ENCODE peak calls at places on chromosome 13, in seven cellular contexts. One of them, this sample, is unnamed. For H3K4me1, the result is how much of the 10 kb centered on the place peaks cover.

GRCh38 chr13:99800951-99801350 is 170.6 kb downstream of the ZIC5 start:
- DNase-seq in H9: peak
- DNase-seq in neural progenitor cell: peak
- DNase-seq in astrocyte: no peak
- DNase-seq in CD8-positive, alpha-beta T cell: no peak
- DNase-seq in pancreas: no peak
- DNase-seq in adrenal gland: no peak
- DNase-seq in this sample: no peak

GRCh38 chr13:92315265-92315664 is 911.3 kb upstream of the GPC6 start:
- DNase-seq in H9: no peak
- DNase-seq in neural progenitor cell: no peak
- DNase-seq in astrocyte: peak
- DNase-seq in CD8-positive, alpha-beta T cell: no peak
- DNase-seq in pancreas: no peak
- DNase-seq in adrenal gland: no peak
- DNase-seq in this sample: no peak

GRCh38 chr13:73089216-73089615 is 30.4 kb downstream of the KLF5 start:
- DNase-seq in H9: no peak
- DNase-seq in neural progenitor cell: no peak
- DNase-seq in astrocyte: no peak
- DNase-seq in CD8-positive, alpha-beta T cell: no peak
- DNase-seq in pancreas: no peak
- DNase-seq in adrenal gland: no peak
- DNase-seq in this sample: no peak

GRCh38 chr13:19618925-19619324 is 14.5 kb upstream of the MPHOSPH8 start:
- DNase-seq in H9: peak
- DNase-seq in neural progenitor cell: peak
- DNase-seq in astrocyte: no peak
- DNase-seq in CD8-positive, alpha-beta T cell: no peak
- DNase-seq in pancreas: no peak
- DNase-seq in adrenal gland: no peak
- DNase-seq in this sample: peak

GRCh38 chr13:113410472-113411201 is 42.7 kb downstream of the ADPRHL1 start:
- DNase-seq in H9: no peak
- DNase-seq in neural progenitor cell: no peak
- DNase-seq in astrocyte: peak
- DNase-seq in CD8-positive, alpha-beta T cell: no peak
- DNase-seq in pancreas: no peak
- DNase-seq in adrenal gland: no peak
- DNase-seq in this sample: no peak

GRCh38 chr13:91576590-91576989 is 178.2 kb downstream of the GPC5 start:
- DNase-seq in H9: peak
- DNase-seq in neural progenitor cell: peak
- DNase-seq in astrocyte: no peak
- DNase-seq in CD8-positive, alpha-beta T cell: no peak
- DNase-seq in pancreas: no peak
- DNase-seq in adrenal gland: no peak
- DNase-seq in this sample: peak

GRCh38 chr13:101530293-101530692 is 77.8 kb downstream of the ITGBL1 start:
- DNase-seq in H9: no peak
- DNase-seq in neural progenitor cell: no peak
- DNase-seq in astrocyte: no peak
- DNase-seq in CD8-positive, alpha-beta T cell: no peak
- DNase-seq in pancreas: no peak
- DNase-seq in adrenal gland: no peak
- DNase-seq in this sample: no peak

GRCh38 chr13:101140087-101140770 is 276.1 kb downstream of the NALCN start:
- DNase-seq in H9: no peak
- DNase-seq in neural progenitor cell: no peak
- DNase-seq in astrocyte: no peak
- DNase-seq in CD8-positive, alpha-beta T cell: no peak
- DNase-seq in pancreas: no peak
- DNase-seq in adrenal gland: no peak
- DNase-seq in this sample: no peak

GRCh38 chr13:66914155-66914554 is 316.0 kb downstream of the PCDH9 start:
- DNase-seq in H9: no peak
- DNase-seq in neural progenitor cell: no peak
- DNase-seq in astrocyte: no peak
- DNase-seq in CD8-positive, alpha-beta T cell: no peak
- DNase-seq in pancreas: no peak
- DNase-seq in adrenal gland: no peak
- DNase-seq in this sample: no peak

GRCh38 chr13:49063526-49063925 is 87.8 kb downstream of the FNDC3A start:
- DNase-seq in H9: no peak
- DNase-seq in neural progenitor cell: no peak
- DNase-seq in astrocyte: no peak
- DNase-seq in CD8-positive, alpha-beta T cell: no peak
- DNase-seq in pancreas: no peak
- DNase-seq in adrenal gland: no peak
- DNase-seq in this sample: no peak

GRCh38 chr13:49064459-49064858 is 88.7 kb downstream of the FNDC3A start:
- DNase-seq in H9: no peak
- DNase-seq in neural progenitor cell: no peak
- DNase-seq in astrocyte: no peak
- DNase-seq in CD8-positive, alpha-beta T cell: no peak
- DNase-seq in pancreas: no peak
- DNase-seq in adrenal gland: no peak
- DNase-seq in this sample: no peak

GRCh38 chr13:49062297-49062896 is 86.7 kb downstream of the FNDC3A start:
- DNase-seq in H9: no peak
- DNase-seq in neural progenitor cell: no peak
- DNase-seq in astrocyte: no peak
- DNase-seq in CD8-positive, alpha-beta T cell: no peak
- DNase-seq in pancreas: no peak
- DNase-seq in adrenal gland: no peak
- DNase-seq in this sample: no peak

GRCh38 chr13:49071341-49071937 is 95.7 kb downstream of the FNDC3A start:
- DNase-seq in H9: no peak
- DNase-seq in neural progenitor cell: no peak
- DNase-seq in astrocyte: peak
- DNase-seq in CD8-positive, alpha-beta T cell: no peak
- DNase-seq in pancreas: no peak
- DNase-seq in adrenal gland: no peak
- DNase-seq in this sample: no peak

GRCh38 chr13:49066856-49067255 is 91.1 kb downstream of the FNDC3A start:
- DNase-seq in H9: no peak
- DNase-seq in neural progenitor cell: no peak
- DNase-seq in astrocyte: no peak
- DNase-seq in CD8-positive, alpha-beta T cell: no peak
- DNase-seq in pancreas: no peak
- DNase-seq in adrenal gland: no peak
- DNase-seq in this sample: no peak
- H3K27ac ChIP-seq in H9: no peak
- H3K27ac ChIP-seq in neural progenitor cell: no peak
- H3K27ac ChIP-seq in astrocyte: no peak
- H3K27ac ChIP-seq in CD8-positive, alpha-beta T cell: no peak
- H3K27ac ChIP-seq in pancreas: no peak
- H3K27ac ChIP-seq in adrenal gland: no peak
- H3K27ac ChIP-seq in this sample: no peak

GRCh38 chr13:33172400-33172799 is 113.2 kb downstream of the STARD13 start:
- DNase-seq in H9: no peak
- DNase-seq in neural progenitor cell: no peak
- DNase-seq in astrocyte: no peak
- DNase-seq in CD8-positive, alpha-beta T cell: no peak
- DNase-seq in pancreas: no peak
- DNase-seq in adrenal gland: no peak
- DNase-seq in this sample: no peak
- H3K4me1 ChIP-seq in H9: under half
- H3K4me1 ChIP-seq in neural progenitor cell: under half
- H3K4me1 ChIP-seq in astrocyte: under half
- H3K4me1 ChIP-seq in CD8-positive, alpha-beta T cell: under half
- H3K4me1 ChIP-seq in pancreas: under half
- H3K4me1 ChIP-seq in adrenal gland: under half
- H3K4me1 ChIP-seq in this sample: under half

GRCh38 chr13:52406629-52407028 is 657 bp upstream of the THSD1 start:
- DNase-seq in H9: no peak
- DNase-seq in neural progenitor cell: no peak
- DNase-seq in astrocyte: no peak
- DNase-seq in CD8-positive, alpha-beta T cell: no peak
- DNase-seq in pancreas: no peak
- DNase-seq in adrenal gland: no peak
- DNase-seq in this sample: no peak

GRCh38 chr13:52414963-52415362 is 9.0 kb upstream of the THSD1 start:
- DNase-seq in H9: no peak
- DNase-seq in neural progenitor cell: no peak
- DNase-seq in astrocyte: peak
- DNase-seq in CD8-positive, alpha-beta T cell: no peak
- DNase-seq in pancreas: no peak
- DNase-seq in adrenal gland: no peak
- DNase-seq in this sample: no peak

GRCh38 chr13:52414051-52414450 is 8.1 kb upstream of the THSD1 start:
- DNase-seq in H9: no peak
- DNase-seq in neural progenitor cell: no peak
- DNase-seq in astrocyte: no peak
- DNase-seq in CD8-positive, alpha-beta T cell: no peak
- DNase-seq in pancreas: no peak
- DNase-seq in adrenal gland: no peak
- DNase-seq in this sample: no peak

GRCh38 chr13:52412128-52412527 is 6.2 kb upstream of the THSD1 start:
- DNase-seq in H9: no peak
- DNase-seq in neural progenitor cell: no peak
- DNase-seq in astrocyte: no peak
- DNase-seq in CD8-positive, alpha-beta T cell: no peak
- DNase-seq in pancreas: no peak
- DNase-seq in adrenal gland: no peak
- DNase-seq in this sample: no peak

DNA sequence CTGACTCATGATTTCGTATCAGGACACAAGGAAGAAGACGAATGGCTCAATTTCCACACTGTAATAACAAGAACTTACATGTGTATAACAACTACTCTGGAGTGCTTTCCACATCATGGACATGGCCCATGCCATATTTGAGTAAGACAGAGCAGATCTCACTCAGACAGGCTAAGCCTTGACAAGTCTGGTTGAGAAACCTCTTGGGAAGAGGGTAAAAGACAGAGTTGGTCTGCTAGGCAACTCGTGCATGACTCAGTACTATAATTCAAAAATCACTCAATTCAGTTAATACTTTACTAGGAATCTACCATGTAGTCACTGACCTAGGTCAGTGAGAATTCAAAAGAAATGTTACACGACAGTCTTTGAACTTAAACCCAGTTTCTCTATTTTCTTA is 5.7 kb upstream of the THSD1 start:
- DNase-seq in H9: no peak
- DNase-seq in neural progenitor cell: no peak
- DNase-seq in astrocyte: peak
- DNase-seq in CD8-positive, alpha-beta T cell: no peak
- DNase-seq in pancreas: no peak
- DNase-seq in adrenal gland: no peak
- DNase-seq in this sample: no peak
- TF ChIP-seq CTCF in H9: no peak
- TF ChIP-seq CTCF in neural progenitor cell: no peak
- TF ChIP-seq CTCF in astrocyte: no peak
- TF ChIP-seq CTCF in CD8-positive, alpha-beta T cell: no peak
- TF ChIP-seq CTCF in pancreas: no peak
- TF ChIP-seq CTCF in adrenal gland: no peak
- TF ChIP-seq CTCF in this sample: no peak

DNA sequence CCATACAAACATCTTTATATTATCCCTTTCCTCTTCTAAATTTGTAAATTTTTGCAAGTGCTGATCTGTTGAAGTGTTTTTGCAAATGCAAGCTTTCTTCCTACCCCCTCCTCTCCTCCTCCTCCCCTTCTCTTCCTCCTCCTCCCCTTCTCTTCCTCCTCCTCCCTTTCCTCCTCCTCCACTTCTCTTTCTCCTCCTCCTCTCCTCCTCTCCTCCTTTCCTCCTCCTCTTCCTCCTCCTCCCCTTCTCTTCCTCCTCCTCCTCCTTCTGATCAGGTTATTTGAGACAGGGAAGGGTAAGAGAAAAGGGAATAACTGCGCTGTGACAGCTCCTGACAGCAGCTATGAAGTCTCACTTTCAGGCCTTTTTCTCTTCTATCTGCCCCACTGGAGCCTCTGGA is 8.9 kb downstream of the TNFSF13B start:
- DNase-seq in H9: no peak
- DNase-seq in neural progenitor cell: no peak
- DNase-seq in astrocyte: no peak
- DNase-seq in CD8-positive, alpha-beta T cell: no peak
- DNase-seq in pancreas: no peak
- DNase-seq in adrenal gland: no peak
- DNase-seq in this sample: no peak
- H3K27ac ChIP-seq in H9: no peak
- H3K27ac ChIP-seq in neural progenitor cell: no peak
- H3K27ac ChIP-seq in astrocyte: no peak
- H3K27ac ChIP-seq in CD8-positive, alpha-beta T cell: no peak
- H3K27ac ChIP-seq in pancreas: no peak
- H3K27ac ChIP-seq in adrenal gland: no peak
- H3K27ac ChIP-seq in this sample: no peak

GRCh38 chr13:21033866-21034601 is 27.4 kb downstream of the LATS2 start:
- DNase-seq in H9: no peak
- DNase-seq in neural progenitor cell: no peak
- DNase-seq in astrocyte: peak
- DNase-seq in CD8-positive, alpha-beta T cell: no peak
- DNase-seq in pancreas: peak
- DNase-seq in adrenal gland: no peak
- DNase-seq in this sample: peak

GRCh38 chr13:21031594-21031993 is 29.8 kb downstream of the LATS2 start:
- DNase-seq in H9: no peak
- DNase-seq in neural progenitor cell: no peak
- DNase-seq in astrocyte: no peak
- DNase-seq in CD8-positive, alpha-beta T cell: no peak
- DNase-seq in pancreas: no peak
- DNase-seq in adrenal gland: no peak
- DNase-seq in this sample: no peak

GRCh38 chr13:21033224-21033855 is 28.0 kb downstream of the LATS2 start:
- DNase-seq in H9: no peak
- DNase-seq in neural progenitor cell: no peak
- DNase-seq in astrocyte: peak
- DNase-seq in CD8-positive, alpha-beta T cell: no peak
- DNase-seq in pancreas: peak
- DNase-seq in adrenal gland: peak
- DNase-seq in this sample: peak

GRCh38 chr13:21034602-21035190 is 26.7 kb downstream of the LATS2 start:
- DNase-seq in H9: peak
- DNase-seq in neural progenitor cell: peak
- DNase-seq in astrocyte: peak
- DNase-seq in CD8-positive, alpha-beta T cell: no peak
- DNase-seq in pancreas: no peak
- DNase-seq in adrenal gland: no peak
- DNase-seq in this sample: peak

GRCh38 chr13:21032656-21033055 is 28.7 kb downstream of the LATS2 start:
- DNase-seq in H9: no peak
- DNase-seq in neural progenitor cell: no peak
- DNase-seq in astrocyte: no peak
- DNase-seq in CD8-positive, alpha-beta T cell: no peak
- DNase-seq in pancreas: no peak
- DNase-seq in adrenal gland: no peak
- DNase-seq in this sample: no peak
- H3K4me1 ChIP-seq in H9: under half
- H3K4me1 ChIP-seq in neural progenitor cell: under half
- H3K4me1 ChIP-seq in astrocyte: under half
- H3K4me1 ChIP-seq in CD8-positive, alpha-beta T cell: under half
- H3K4me1 ChIP-seq in pancreas: under half
- H3K4me1 ChIP-seq in adrenal gland: under half
- H3K4me1 ChIP-seq in this sample: under half

GRCh38 chr13:110944121-110944967 is 29.5 kb upstream of the ANKRD10 start:
- DNase-seq in H9: peak
- DNase-seq in neural progenitor cell: peak
- DNase-seq in astrocyte: peak
- DNase-seq in CD8-positive, alpha-beta T cell: no peak
- DNase-seq in pancreas: peak
- DNase-seq in adrenal gland: peak
- DNase-seq in this sample: peak
- TF ChIP-seq CTCF in H9: peak
- TF ChIP-seq CTCF in neural progenitor cell: peak
- TF ChIP-seq CTCF in astrocyte: peak
- TF ChIP-seq CTCF in CD8-positive, alpha-beta T cell: peak
- TF ChIP-seq CTCF in pancreas: peak
- TF ChIP-seq CTCF in adrenal gland: peak
- TF ChIP-seq CTCF in this sample: peak

GRCh38 chr13:74289861-74290260 is 155.7 kb upstream of the KLF12 start:
- DNase-seq in H9: no peak
- DNase-seq in neural progenitor cell: no peak
- DNase-seq in astrocyte: no peak
- DNase-seq in CD8-positive, alpha-beta T cell: no peak
- DNase-seq in pancreas: no peak
- DNase-seq in adrenal gland: no peak
- DNase-seq in this sample: no peak
- H3K27ac ChIP-seq in H9: no peak
- H3K27ac ChIP-seq in neural progenitor cell: no peak
- H3K27ac ChIP-seq in astrocyte: no peak
- H3K27ac ChIP-seq in CD8-positive, alpha-beta T cell: peak
- H3K27ac ChIP-seq in pancreas: no peak
- H3K27ac ChIP-seq in adrenal gland: no peak
- H3K27ac ChIP-seq in this sample: no peak